ENCODE peak calls at places on chromosomes 13 and 19, in five cellular contexts. A is RWPE1; C is tibial artery; O is HL-60; K is CD8-positive, alpha-beta T cell. H is an unnamed sample.

GRCh38 chr13:43291289-43292055 is 268.1 kb downstream of the DNAJC15 start:
- DNase-seq in A (no peak), C (no peak), O (no peak), K (no peak), H (no peak)

GRCh38 chr13:113360446-113360845 is 3.5 kb downstream of the GRTP1 start:
- DNase-seq in A (no peak), C (no peak), O (no peak), K (no peak), H (no peak)

GRCh38 chr13:40505196-40505595 is 161.2 kb downstream of the FOXO1 start:
- DNase-seq in A (no peak), C (no peak), O (no peak), K (no peak), H (no peak)

GRCh38 chr19:41616785-41617621 is 9.9 kb downstream of the CEACAM4 start:
- DNase-seq in A (peak), C (no peak), O (peak), K (peak), H (no peak)

GRCh38 chr13:28579334-28579733 is 79.6 kb upstream of the POMP start:
- DNase-seq in A (no peak), C (no peak), O (no peak), K (no peak), H (no peak)

GRCh38 chr19:7734220-7735203 is 2.6 kb upstream of the CLEC4G start:
- DNase-seq in A (no peak), C (no peak), O (peak), K (no peak), H (no peak)

GRCh38 chr13:113527272-113527958 is 36.9 kb upstream of the DCUN1D2 start:
- DNase-seq in A (no peak), C (no peak), O (peak), K (no peak), H (no peak)

GRCh38 chr13:46181799-46182490 is at the start of gene LCP1:
- DNase-seq in A (no peak), C (no peak), O (peak), K (peak), H (peak)

GRCh38 chr13:35936579-35936978 is 194.6 kb downstream of the DCLK1 start:
- DNase-seq in A (no peak), C (no peak), O (no peak), K (no peak), H (no peak)

GRCh38 chr13:45847554-45848224 is 3.9 kb downstream of the SIAH3 start:
- DNase-seq in A (no peak), C (peak), O (peak), K (peak), H (peak)

DNA sequence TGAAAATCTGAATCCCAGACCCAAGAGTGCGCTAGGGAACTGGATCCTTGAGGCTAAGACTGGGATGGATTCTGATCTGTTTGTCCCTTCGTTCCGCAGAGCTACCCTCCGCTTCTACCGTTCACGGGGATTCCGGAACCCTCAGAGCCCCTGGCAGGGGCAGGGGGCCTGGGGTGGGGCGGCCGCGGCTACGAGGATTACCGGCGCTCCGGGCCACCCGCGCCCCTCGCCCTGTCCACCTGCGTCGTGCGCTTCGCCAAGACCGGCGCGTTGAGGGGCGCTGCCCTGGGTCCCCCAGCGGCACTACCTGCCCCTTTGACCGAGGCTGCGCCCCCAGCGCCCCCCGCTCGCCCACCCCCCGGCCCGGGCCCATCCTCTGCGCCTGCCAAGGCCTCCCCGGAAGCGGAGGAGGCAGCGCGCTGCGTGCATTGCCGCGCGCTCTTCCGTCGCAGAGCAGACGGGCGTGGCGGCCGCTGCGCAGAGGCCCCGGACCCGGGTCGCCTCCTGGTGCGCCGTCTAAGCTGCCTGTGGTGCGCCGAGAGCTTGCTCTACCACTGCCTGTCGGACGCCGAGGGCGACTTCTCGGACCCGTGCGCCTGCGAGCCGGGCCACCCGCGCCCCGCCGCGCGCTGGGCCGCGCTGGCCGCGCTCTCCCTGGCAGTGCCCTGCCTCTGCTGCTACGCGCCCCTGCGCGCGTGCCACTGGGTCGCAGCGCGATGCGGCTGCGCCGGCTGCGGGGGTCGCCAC is 7.1 kb downstream of the SPRED3 start:
- DNase-seq in A (no peak), C (no peak), O (no peak), K (peak), H (peak)
- H3K27ac ChIP-seq in A (no peak), C (no peak), O (no peak), K (peak), H (no peak)

GRCh38 chr13:102847272-102848234 is 1.7 kb downstream of the ERCC5 start:
- DNase-seq in A (no peak), C (no peak), O (no peak), K (no peak), H (no peak)

GRCh38 chr13:102848956-102849355 is 3.1 kb downstream of the ERCC5 start:
- DNase-seq in A (no peak), C (no peak), O (no peak), K (no peak), H (no peak)

GRCh38 chr13:102846261-102847015 is 606 bp downstream of the ERCC5 start:
- DNase-seq in A (peak), C (no peak), O (peak), K (peak), H (peak)

GRCh38 chr13:102845630-102846260 is at the start of gene ERCC5:
- DNase-seq in A (peak), C (peak), O (peak), K (peak), H (peak)

GRCh38 chr13:102845289-102845629 is 573 bp upstream of the ERCC5 start:
- DNase-seq in A (no peak), C (no peak), O (no peak), K (no peak), H (no peak)
- H3K27ac ChIP-seq in A (peak), C (peak), O (peak), K (peak), H (peak)

DNA sequence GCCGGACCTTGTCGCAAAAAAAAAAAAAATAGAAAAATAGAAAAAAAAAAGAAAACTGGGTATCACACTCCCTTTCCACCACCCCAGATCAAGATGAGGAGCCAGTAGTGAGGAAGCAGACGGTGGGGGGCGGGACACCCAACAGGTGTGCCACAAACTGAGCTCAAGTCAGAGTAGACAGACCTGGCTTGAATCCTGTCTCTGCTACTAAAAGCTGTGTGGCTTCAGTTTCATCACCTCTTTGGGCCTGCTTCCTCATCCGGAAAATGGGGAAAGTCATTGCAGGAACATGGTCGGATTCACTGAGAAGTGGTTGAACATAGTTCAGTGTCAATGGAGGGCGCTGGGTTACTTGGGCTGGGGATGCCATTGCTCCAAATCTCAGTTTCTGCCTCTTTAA is 2.9 kb downstream of the HIF3A start:
- DNase-seq in A (no peak), C (peak), O (peak), K (no peak), H (no peak)
- H3K27ac ChIP-seq in A (peak), C (peak), O (no peak), K (no peak), H (no peak)

DNA sequence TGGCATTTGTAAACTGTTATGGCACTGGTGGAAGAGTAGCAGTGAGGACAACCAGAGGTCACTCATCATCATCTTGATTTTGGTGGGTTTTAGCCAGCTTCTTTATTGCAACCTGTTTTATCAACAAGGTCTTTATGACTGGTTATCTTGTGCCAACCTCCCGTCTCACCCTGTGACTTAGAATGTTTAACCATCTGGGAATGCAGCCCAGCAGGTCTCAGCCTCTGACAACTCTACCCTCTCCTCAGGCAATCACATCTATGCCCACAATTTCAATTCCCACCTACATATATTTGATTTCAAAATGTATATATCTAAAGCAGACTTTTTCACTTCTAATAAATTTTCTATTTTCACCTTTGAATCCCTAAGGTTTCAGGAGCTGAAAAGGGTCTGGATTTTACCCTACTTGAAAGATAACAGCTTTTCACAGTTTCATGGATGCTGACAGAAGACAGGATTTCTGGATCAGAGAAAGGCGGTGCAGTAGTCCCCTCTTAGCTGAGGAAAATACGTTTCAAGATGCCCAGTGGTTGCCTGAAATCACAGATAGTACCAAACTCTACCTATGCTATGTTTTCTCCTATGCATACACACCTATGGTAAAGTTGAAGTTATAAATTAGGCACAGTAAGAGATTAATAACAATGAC is 1171.8 kb downstream of the DIAPH3 start:
- DNase-seq in A (peak), C (no peak), O (no peak), K (no peak), H (no peak)
- H3K27ac ChIP-seq in A (no peak), C (no peak), O (no peak), K (no peak), H (no peak)

GRCh38 chr19:39831679-39832078 is 2.3 kb downstream of the DYRK1B start:
- DNase-seq in A (no peak), C (no peak), O (no peak), K (no peak), H (no peak)

GRCh38 chr19:39833160-39833463 is 850 bp downstream of the DYRK1B start:
- DNase-seq in A (no peak), C (no peak), O (no peak), K (no peak), H (no peak)

GRCh38 chr19:39833464-39834286 is at the start of gene DYRK1B:
- DNase-seq in A (peak), C (peak), O (no peak), K (peak), H (peak)

GRCh38 chr19:39830847-39831246 is 3.1 kb downstream of the DYRK1B start:
- DNase-seq in A (no peak), C (no peak), O (no peak), K (no peak), H (no peak)

GRCh38 chr19:39832341-39833083 is 1.4 kb downstream of the DYRK1B start:
- DNase-seq in A (no peak), C (no peak), O (no peak), K (no peak), H (no peak)
- H3K27ac ChIP-seq in A (peak), C (peak), O (no peak), K (peak), H (peak)

DNA sequence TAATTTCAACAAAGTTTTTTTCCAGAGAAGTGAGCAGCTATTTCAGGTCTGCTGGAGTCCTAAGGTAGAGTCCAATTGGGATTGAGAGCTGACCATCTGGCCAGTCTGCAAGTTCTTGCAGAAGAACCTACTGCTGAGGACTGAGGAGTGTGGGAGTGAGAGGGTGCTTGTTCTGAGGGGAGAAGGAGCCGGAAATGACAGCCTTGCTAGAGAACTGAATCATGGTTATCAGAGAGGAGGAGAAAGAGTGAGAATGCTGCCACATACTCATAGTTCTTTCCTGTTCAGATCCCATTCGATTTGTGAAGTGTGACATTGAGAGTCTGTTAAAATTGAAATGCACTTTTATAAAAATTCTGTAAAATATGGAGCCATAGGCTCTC is 350.0 kb downstream of the KCNRG start:
- DNase-seq in A (no peak), C (no peak), O (no peak), K (no peak), H (no peak)
- H3K27ac ChIP-seq in A (no peak), C (no peak), O (no peak), K (peak), H (peak)

GRCh38 chr13:44305845-44306244 is 67.8 kb upstream of the SERP2 start:
- DNase-seq in A (no peak), C (no peak), O (no peak), K (no peak), H (no peak)

GRCh38 chr13:44307255-44307654 is 66.4 kb upstream of the SERP2 start:
- DNase-seq in A (no peak), C (no peak), O (no peak), K (no peak), H (no peak)

GRCh38 chr13:44306401-44307192 is 67.0 kb upstream of the SERP2 start:
- DNase-seq in A (peak), C (peak), O (no peak), K (no peak), H (no peak)

GRCh38 chr13:44308352-44308751 is 65.3 kb upstream of the SERP2 start:
- DNase-seq in A (no peak), C (no peak), O (no peak), K (no peak), H (no peak)

GRCh38 chr13:44307844-44308243 is 65.8 kb upstream of the SERP2 start:
- DNase-seq in A (no peak), C (no peak), O (no peak), K (no peak), H (no peak)
- H3K27ac ChIP-seq in A (peak), C (peak), O (no peak), K (no peak), H (no peak)

GRCh38 chr19:10230155-10230903 is 802 bp downstream of the S1PR2 start:
- DNase-seq in A (no peak), C (peak), O (no peak), K (no peak), H (peak)
- H3K27ac ChIP-seq in A (peak), C (peak), O (peak), K (peak), H (peak)

DNA sequence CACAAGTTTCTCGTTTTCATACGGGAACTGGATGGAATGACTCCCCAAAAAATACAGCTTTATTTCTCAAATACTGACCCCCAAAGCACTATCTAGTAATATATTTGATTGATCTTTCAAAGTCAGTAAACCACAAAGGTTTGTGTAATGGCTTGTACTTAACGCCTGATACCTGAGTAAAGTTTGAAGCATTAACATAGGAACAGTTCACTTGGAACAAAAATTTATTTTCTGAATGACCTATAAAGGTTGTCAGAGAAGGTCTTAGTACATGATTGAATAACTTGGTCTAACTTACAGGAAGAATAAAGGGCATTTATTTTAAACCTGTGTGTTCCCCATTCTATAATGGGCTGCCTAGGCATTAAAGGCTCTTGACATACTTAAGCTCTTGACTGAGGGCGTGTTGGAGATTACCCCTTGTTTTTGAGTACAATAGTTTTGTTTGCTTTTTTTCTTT is 1.4 kb upstream of the PCDH9 start:
- DNase-seq in A (no peak), C (no peak), O (no peak), K (no peak), H (no peak)
- H3K27ac ChIP-seq in A (peak), C (peak), O (no peak), K (no peak), H (no peak)

DNA sequence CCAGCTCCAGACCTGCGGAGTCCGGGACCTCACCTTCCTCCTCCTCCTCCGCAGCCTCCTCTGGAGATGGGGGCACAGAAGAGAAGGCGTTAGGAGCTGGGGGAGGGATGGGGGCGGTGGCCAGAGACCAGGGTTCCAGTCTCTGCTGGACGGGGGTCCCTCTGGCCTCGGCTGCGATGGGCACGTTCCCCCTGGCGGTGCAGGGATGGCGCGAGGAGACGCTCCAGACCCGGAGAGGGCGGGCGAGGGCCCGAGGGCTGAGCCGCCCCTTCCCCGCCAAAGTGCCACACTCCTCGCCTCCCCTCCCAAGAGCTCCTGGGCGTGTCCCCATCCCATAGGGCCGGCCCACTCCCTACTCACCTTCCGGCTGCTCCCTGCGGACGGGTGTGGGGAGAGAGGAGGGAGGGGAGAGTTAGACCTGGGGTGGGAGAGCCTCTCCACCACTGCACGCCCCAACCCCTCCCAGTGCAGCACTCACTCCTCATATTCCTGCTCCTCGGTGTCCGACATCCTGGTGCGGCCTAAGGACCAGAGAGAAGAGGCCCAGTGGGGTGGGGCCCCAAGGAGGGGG is 2.3 kb downstream of the TNNT1 start:
- DNase-seq in A (peak), C (no peak), O (no peak), K (no peak), H (no peak)
- H3K27ac ChIP-seq in A (peak), C (no peak), O (no peak), K (no peak), H (no peak)